ENCODE peak calls at places on chromosome 21, in five cellular contexts. One of them, this sample, is unnamed.

GRCh38 chr21:16418211-16418610 is 688.4 kb downstream of the USP25 start:
- DNase-seq in stomach: no peak
- DNase-seq in H1: no peak
- DNase-seq in ovary: no peak
- DNase-seq in tibial nerve: no peak
- DNase-seq in this sample: no peak

GRCh38 chr21:32807717-32808380 is 36.3 kb upstream of the PAXBP1 start:
- DNase-seq in stomach: no peak
- DNase-seq in H1: no peak
- DNase-seq in ovary: no peak
- DNase-seq in tibial nerve: no peak
- DNase-seq in this sample: no peak

GRCh38 chr21:34513109-34513675 is 1.2 kb upstream of the KCNE1 start:
- DNase-seq in stomach: no peak
- DNase-seq in H1: no peak
- DNase-seq in ovary: no peak
- DNase-seq in tibial nerve: no peak
- DNase-seq in this sample: no peak

GRCh38 chr21:26061437-26061836 is 109.1 kb downstream of the APP start:
- DNase-seq in stomach: no peak
- DNase-seq in H1: no peak
- DNase-seq in ovary: no peak
- DNase-seq in tibial nerve: peak
- DNase-seq in this sample: no peak

GRCh38 chr21:17828223-17828622 is 9.1 kb upstream of the C21orf91 start:
- DNase-seq in stomach: no peak
- DNase-seq in H1: no peak
- DNase-seq in ovary: no peak
- DNase-seq in tibial nerve: no peak
- DNase-seq in this sample: no peak

GRCh38 chr21:29148535-29148934 is 18.1 kb downstream of the MAP3K7CL start:
- DNase-seq in stomach: no peak
- DNase-seq in H1: no peak
- DNase-seq in ovary: no peak
- DNase-seq in tibial nerve: no peak
- DNase-seq in this sample: no peak

GRCh38 chr21:25501996-25502665 is 105.2 kb downstream of the MRPL39 start:
- DNase-seq in stomach: no peak
- DNase-seq in H1: no peak
- DNase-seq in ovary: no peak
- DNase-seq in tibial nerve: no peak
- DNase-seq in this sample: no peak

GRCh38 chr21:35159881-35160280 is 110.8 kb upstream of the RUNX1 start:
- DNase-seq in stomach: no peak
- DNase-seq in H1: no peak
- DNase-seq in ovary: no peak
- DNase-seq in tibial nerve: no peak
- DNase-seq in this sample: no peak

GRCh38 chr21:16124397-16125130 is 394.8 kb downstream of the USP25 start:
- DNase-seq in stomach: no peak
- DNase-seq in H1: no peak
- DNase-seq in ovary: no peak
- DNase-seq in tibial nerve: peak
- DNase-seq in this sample: no peak

GRCh38 chr21:18041012-18041411 is 203.6 kb upstream of the CHODL start:
- DNase-seq in stomach: no peak
- DNase-seq in H1: no peak
- DNase-seq in ovary: no peak
- DNase-seq in tibial nerve: peak
- DNase-seq in this sample: no peak

GRCh38 chr21:32112194-32112593 is 166.7 kb downstream of the MIS18A start:
- DNase-seq in stomach: no peak
- DNase-seq in H1: no peak
- DNase-seq in ovary: no peak
- DNase-seq in tibial nerve: no peak
- DNase-seq in this sample: no peak

GRCh38 chr21:38136201-38136600 is 120.6 kb upstream of the KCNJ15 start:
- DNase-seq in stomach: no peak
- DNase-seq in H1: no peak
- DNase-seq in ovary: no peak
- DNase-seq in tibial nerve: no peak
- DNase-seq in this sample: no peak

GRCh38 chr21:32474179-32475059 is 61.9 kb downstream of the EVA1C start:
- DNase-seq in stomach: peak
- DNase-seq in H1: no peak
- DNase-seq in ovary: peak
- DNase-seq in tibial nerve: no peak
- DNase-seq in this sample: no peak

GRCh38 chr21:39523398-39523797 is 71.6 kb downstream of the SH3BGR start:
- DNase-seq in stomach: peak
- DNase-seq in H1: no peak
- DNase-seq in ovary: no peak
- DNase-seq in tibial nerve: no peak
- DNase-seq in this sample: no peak

GRCh38 chr21:42864286-42864685 is 15.1 kb downstream of the WDR4 start:
- DNase-seq in stomach: no peak
- DNase-seq in H1: no peak
- DNase-seq in ovary: peak
- DNase-seq in tibial nerve: no peak
- DNase-seq in this sample: no peak

GRCh38 chr21:29186246-29186645 is 55.8 kb downstream of the MAP3K7CL start:
- DNase-seq in stomach: no peak
- DNase-seq in H1: no peak
- DNase-seq in ovary: no peak
- DNase-seq in tibial nerve: no peak
- DNase-seq in this sample: no peak

GRCh38 chr21:33373451-33373850 is 29.8 kb upstream of the IFNGR2 start:
- DNase-seq in stomach: no peak
- DNase-seq in H1: no peak
- DNase-seq in ovary: no peak
- DNase-seq in tibial nerve: no peak
- DNase-seq in this sample: no peak

GRCh38 chr21:35195232-35195631 is 146.1 kb upstream of the RUNX1 start:
- DNase-seq in stomach: no peak
- DNase-seq in H1: no peak
- DNase-seq in ovary: no peak
- DNase-seq in tibial nerve: no peak
- DNase-seq in this sample: no peak

GRCh38 chr21:34133392-34133791 is 60.0 kb downstream of the MRPS6 start:
- DNase-seq in stomach: no peak
- DNase-seq in H1: no peak
- DNase-seq in ovary: no peak
- DNase-seq in tibial nerve: no peak
- DNase-seq in this sample: no peak

GRCh38 chr21:29696947-29697346 is 242.8 kb downstream of the GRIK1 start:
- DNase-seq in stomach: no peak
- DNase-seq in H1: no peak
- DNase-seq in ovary: no peak
- DNase-seq in tibial nerve: no peak
- DNase-seq in this sample: no peak

GRCh38 chr21:40053007-40053406 is 185.8 kb downstream of the PCP4 start:
- DNase-seq in stomach: no peak
- DNase-seq in H1: no peak
- DNase-seq in ovary: no peak
- DNase-seq in tibial nerve: peak
- DNase-seq in this sample: peak

GRCh38 chr21:16395285-16395684 is 665.5 kb downstream of the USP25 start:
- DNase-seq in stomach: no peak
- DNase-seq in H1: no peak
- DNase-seq in ovary: no peak
- DNase-seq in tibial nerve: no peak
- DNase-seq in this sample: no peak

GRCh38 chr21:43362306-43362927 is 64.5 kb downstream of the SIK1 start:
- DNase-seq in stomach: peak
- DNase-seq in H1: no peak
- DNase-seq in ovary: peak
- DNase-seq in tibial nerve: peak
- DNase-seq in this sample: peak

GRCh38 chr21:29335720-29336119 is 37.0 kb downstream of the BACH1 start:
- DNase-seq in stomach: no peak
- DNase-seq in H1: no peak
- DNase-seq in ovary: no peak
- DNase-seq in tibial nerve: no peak
- DNase-seq in this sample: no peak

GRCh38 chr21:30257773-30258172 is 25.0 kb downstream of the KRTAP24-1 start:
- DNase-seq in stomach: no peak
- DNase-seq in H1: no peak
- DNase-seq in ovary: no peak
- DNase-seq in tibial nerve: peak
- DNase-seq in this sample: no peak

GRCh38 chr21:19048088-19048672 is 644.6 kb upstream of the TMPRSS15 start:
- DNase-seq in stomach: no peak
- DNase-seq in H1: no peak
- DNase-seq in ovary: no peak
- DNase-seq in tibial nerve: no peak
- DNase-seq in this sample: no peak

DNA sequence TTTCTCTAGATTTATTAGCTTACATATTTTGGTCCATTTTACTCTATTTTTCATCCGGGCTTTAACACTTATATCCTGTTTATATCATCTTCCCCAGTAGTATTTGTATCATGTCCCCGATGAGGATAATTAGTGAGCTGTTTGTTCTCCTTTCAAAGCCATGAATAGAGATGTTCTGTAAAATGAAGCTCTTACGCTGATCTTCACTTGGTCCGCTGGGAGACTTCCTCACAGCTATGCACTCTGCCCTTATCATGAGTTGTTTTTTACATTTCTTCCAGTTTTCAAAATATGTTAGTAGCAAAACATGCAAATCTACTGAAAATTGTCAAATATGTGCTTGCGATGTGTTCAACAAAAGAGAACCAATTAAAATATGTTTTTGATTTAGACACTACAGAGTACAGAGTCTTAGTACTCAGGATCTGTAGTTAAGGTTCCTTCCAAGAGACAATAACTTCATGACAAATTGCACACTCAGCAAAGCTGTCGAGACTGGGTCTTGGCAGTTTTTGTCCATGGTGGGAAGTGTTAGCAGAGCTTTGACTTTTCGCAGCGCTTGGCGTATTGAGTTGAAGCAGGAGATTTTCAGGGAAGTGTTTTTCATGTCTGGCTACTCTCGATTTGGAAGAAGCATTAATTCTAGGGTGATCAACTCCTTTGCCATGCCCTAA is 292.0 kb upstream of the ADAMTS5 start:
- DNase-seq in stomach: no peak
- DNase-seq in H1: no peak
- DNase-seq in ovary: no peak
- DNase-seq in tibial nerve: no peak
- DNase-seq in this sample: no peak
- TF ChIP-seq EP300 in stomach: no peak
- TF ChIP-seq EP300 in H1: no peak
- TF ChIP-seq EP300 in ovary: no peak
- TF ChIP-seq EP300 in tibial nerve: no peak
- TF ChIP-seq EP300 in this sample: no peak

GRCh38 chr21:46024983-46025860 is 43.7 kb downstream of the COL6A1 start:
- DNase-seq in stomach: no peak
- DNase-seq in H1: no peak
- DNase-seq in ovary: no peak
- DNase-seq in tibial nerve: no peak
- DNase-seq in this sample: no peak
- H3K4me3 ChIP-seq in stomach: no peak
- H3K4me3 ChIP-seq in H1: no peak
- H3K4me3 ChIP-seq in ovary: no peak
- H3K4me3 ChIP-seq in tibial nerve: no peak
- H3K4me3 ChIP-seq in this sample: no peak

GRCh38 chr21:36419996-36420395 is 34.8 kb downstream of the CHAF1B start:
- DNase-seq in stomach: peak
- DNase-seq in H1: peak
- DNase-seq in ovary: peak
- DNase-seq in tibial nerve: peak
- DNase-seq in this sample: peak
- TF ChIP-seq EP300 in stomach: no peak
- TF ChIP-seq EP300 in H1: no peak
- TF ChIP-seq EP300 in ovary: no peak
- TF ChIP-seq EP300 in tibial nerve: no peak
- TF ChIP-seq EP300 in this sample: no peak

DNA sequence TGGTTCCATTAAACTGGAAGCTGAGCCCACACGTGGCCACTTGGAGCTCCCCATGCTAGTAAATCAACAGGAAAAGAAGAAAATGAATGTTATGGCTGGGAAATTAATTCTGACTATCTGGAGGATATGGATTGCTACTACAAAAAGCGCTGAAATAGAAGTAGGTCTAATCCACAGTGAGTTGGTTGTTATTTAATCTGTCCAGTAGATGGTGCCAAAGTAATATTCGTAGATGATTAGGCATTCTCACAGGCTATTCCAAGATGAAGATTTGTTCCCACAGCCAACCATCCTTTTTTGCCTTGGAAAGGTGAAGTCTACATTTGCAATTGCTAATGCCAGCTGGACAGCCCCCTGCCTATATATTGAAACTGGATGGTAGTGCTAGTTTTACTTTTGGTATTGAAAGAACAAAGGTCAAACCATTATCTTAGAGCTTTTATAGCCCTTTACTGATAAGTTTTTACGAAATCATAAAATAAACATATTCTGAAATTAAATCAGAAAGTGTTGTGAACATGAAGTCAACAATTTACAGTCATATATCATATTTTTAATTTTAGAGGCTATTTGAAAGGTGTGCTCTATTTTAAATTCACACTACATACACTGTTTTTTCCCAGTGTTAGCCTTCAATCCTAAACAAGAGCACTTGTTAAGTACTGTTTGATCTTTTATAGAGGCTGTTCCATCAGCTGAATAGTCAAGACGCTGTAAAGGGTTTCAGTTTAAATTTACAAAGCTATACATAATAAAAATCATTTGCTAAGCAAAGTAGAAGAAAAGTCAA is 43.9 kb downstream of the RBM11 start:
- DNase-seq in stomach: no peak
- DNase-seq in H1: no peak
- DNase-seq in ovary: no peak
- DNase-seq in tibial nerve: no peak
- DNase-seq in this sample: no peak
- H3K4me3 ChIP-seq in stomach: no peak
- H3K4me3 ChIP-seq in H1: no peak
- H3K4me3 ChIP-seq in ovary: no peak
- H3K4me3 ChIP-seq in tibial nerve: no peak
- H3K4me3 ChIP-seq in this sample: no peak